ENCODE peak calls at places on chromosomes 11 and 22, in ten cellular contexts. Y, A, E, D, N, J, M, W, R and B are unnamed samples.
A peak's percentile ranks its signal among the peaks of the same experiment; 100 is the strongest.

GRCh38 chr11:62854825-62855570 is 15.6 kb upstream of the WDR74 start:
- DNase-seq in Y (no peak), E (no peak), J (no peak), W (no peak), D (peak; percentile 40), M (no peak), A (no peak), R (peak; percentile 47), N (no peak), B (no peak)

GRCh38 chr11:86087281-86087680 is 18.4 kb upstream of the PICALM start:
- DNase-seq in Y (no peak), D (no peak), J (no peak), E (no peak), A (no peak), N (no peak), W (no peak), R (no peak), M (no peak), B (no peak)

GRCh38 chr11:130000552-130001176 is 2.0 kb downstream of the PRDM10 start:
- DNase-seq in D (no peak), R (no peak), W (no peak), M (no peak), Y (no peak), A (no peak), J (no peak), E (no peak), N (no peak), B (no peak)

GRCh38 chr11:62540804-62541671 is 5.6 kb downstream of the AHNAK start:
- DNase-seq in J (no peak), D (peak; percentile 35), R (peak; percentile 87), E (no peak), Y (no peak), N (peak; percentile 4), W (peak; percentile 48), M (no peak), A (no peak), B (no peak)

GRCh38 chr11:95304777-95305176 is 73.8 kb upstream of the SESN3 start:
- DNase-seq in Y (no peak), W (no peak), D (no peak), A (no peak), E (no peak), R (no peak), N (no peak), M (no peak), J (no peak), B (no peak)

GRCh38 chr22:36415415-36416168 is 27.8 kb upstream of the MYH9 start:
- DNase-seq in E (no peak), Y (no peak), N (no peak), W (no peak), J (no peak), M (no peak), A (no peak), D (no peak), R (peak; percentile 29), B (no peak)

GRCh38 chr11:27183672-27184457 is 143.2 kb downstream of the BBOX1 start:
- DNase-seq in J (peak; percentile 73), A (no peak), E (peak; percentile 28), Y (peak; percentile 5), R (peak; percentile 67), M (peak; percentile 51), N (peak; percentile 72), D (peak; percentile 87), W (no peak), B (no peak)

GRCh38 chr11:117983163-117983475 is 3.1 kb upstream of the IL10RA start:
- DNase-seq in A (no peak), M (no peak), J (no peak), E (no peak), W (no peak), Y (no peak), D (no peak), R (no peak), N (no peak), B (no peak)

GRCh38 chr11:18731949-18732821 is 6.2 kb upstream of the IGSF22 start:
- DNase-seq in N (peak; percentile 38), W (peak; percentile 58), E (peak; percentile 51), A (no peak), Y (peak; percentile 58), J (no peak), R (peak; percentile 62), D (peak; percentile 68), M (peak; percentile 79), B (no peak)

GRCh38 chr22:44147821-44148574 is 32.7 kb upstream of the PARVG start:
- DNase-seq in R (no peak), W (no peak), E (no peak), Y (no peak), M (no peak), D (peak; percentile 86), A (no peak), N (peak; percentile 36), J (peak; percentile 96), B (peak; percentile 19)

GRCh38 chr11:65565624-65566453 is 4.4 kb upstream of the ZNRD2 start:
- DNase-seq in Y (no peak), M (no peak), D (no peak), W (no peak), J (no peak), R (no peak), E (no peak), A (no peak), N (peak; percentile 35), B (no peak)

GRCh38 chr11:71530602-71531001 is 3.5 kb downstream of the KRTAP5-7 start:
- DNase-seq in Y (no peak), E (no peak), D (no peak), J (no peak), M (no peak), N (no peak), R (peak; percentile 64), W (no peak), A (no peak), B (no peak)

GRCh38 chr11:71428861-71429435 is 19.2 kb downstream of the DHCR7 start:
- DNase-seq in D (no peak), W (peak; percentile 64), A (no peak), Y (no peak), N (no peak), M (no peak), R (no peak), E (no peak), J (no peak), B (no peak)

GRCh38 chr11:109096266-109096665 is 325.7 kb upstream of the C11orf87 start:
- DNase-seq in R (no peak), M (no peak), Y (no peak), E (no peak), A (no peak), D (no peak), N (no peak), J (no peak), W (no peak), B (no peak)

GRCh38 chr11:64437426-64437825 is 78.5 kb downstream of the RPS6KA4 start:
- DNase-seq in W (no peak), M (no peak), E (no peak), R (no peak), J (no peak), Y (no peak), D (no peak), A (no peak), N (no peak), B (no peak)

GRCh38 chr11:2778630-2779498 is 79.1 kb upstream of the KCNQ1OT1 start:
- DNase-seq in M (peak; percentile 20), Y (no peak), D (peak; percentile 26), N (peak; percentile 63), W (peak; percentile 67), R (peak; percentile 80), J (no peak), E (peak; percentile 45), A (peak; percentile 21), B (peak; percentile 86)
- TF ChIP-seq CTCF in M (no peak), Y (no peak), D (no peak), N (no peak), W (peak; percentile 21), R (no peak), J (no peak), E (peak; percentile 41), A (no peak), B (peak; percentile 48)

GRCh38 chr22:29609139-29609538 is 5.7 kb downstream of the NF2 start:
- DNase-seq in N (no peak), M (no peak), W (no peak), E (no peak), D (peak; percentile 40), R (no peak), J (no peak), A (no peak), Y (no peak), B (no peak)
- TF ChIP-seq CTCF in N (peak; percentile 30), M (peak; percentile 36), W (no peak), E (no peak), D (peak; percentile 64), R (no peak), J (peak; percentile 48), A (peak; percentile 33), Y (no peak), B (peak; percentile 59)

DNA sequence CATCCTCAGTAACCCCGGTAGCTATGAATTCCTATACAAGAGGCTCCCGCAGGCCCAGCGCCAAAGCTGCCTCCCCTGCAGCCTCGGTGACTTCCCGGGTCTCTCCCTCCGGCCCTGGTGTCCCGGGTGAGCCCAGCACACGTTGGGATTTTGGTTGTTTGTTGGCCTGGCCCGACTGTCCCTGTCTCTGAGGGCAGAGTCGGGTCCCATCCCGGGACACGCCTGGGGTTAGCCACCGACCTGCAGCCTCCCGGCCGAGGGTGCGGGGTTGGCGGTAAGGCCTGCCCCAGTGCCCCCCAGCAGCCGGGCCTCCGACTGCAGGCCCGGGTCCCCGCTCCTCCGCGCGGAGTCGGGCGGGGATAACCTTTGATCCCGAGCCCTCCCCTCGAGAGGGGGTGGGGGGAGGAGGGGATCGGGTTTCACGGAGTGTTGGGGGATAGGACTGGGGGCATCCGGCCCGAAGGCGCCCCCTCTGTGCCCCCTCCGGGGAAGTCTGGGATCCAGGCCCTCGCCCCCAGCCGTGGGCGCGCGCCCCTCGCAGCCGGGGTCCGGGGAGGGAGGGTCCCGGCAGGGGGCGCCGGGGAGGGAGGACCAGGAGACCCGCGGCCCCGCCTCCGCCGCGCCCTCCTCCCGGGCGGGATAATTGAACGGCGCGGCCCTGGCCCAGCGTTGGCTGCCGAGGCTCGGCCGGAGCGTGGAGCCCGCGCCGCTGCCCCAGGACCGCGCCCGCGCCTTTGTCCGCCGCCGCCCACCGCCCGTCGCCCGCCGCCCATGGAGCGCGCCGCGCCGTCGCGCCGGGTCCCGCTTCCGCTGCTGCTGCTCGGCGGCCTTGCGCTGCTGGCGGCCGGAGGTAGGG is at the start of gene FBLN1:
- DNase-seq in M (peak; percentile 70), D (no peak), A (no peak), R (no peak), Y (no peak), W (peak; percentile 67), E (no peak), J (no peak), N (no peak), B (no peak)
- TF ChIP-seq CTCF in M (peak; percentile 44), D (no peak), A (peak; percentile 22), R (no peak), Y (no peak), W (no peak), E (no peak), J (peak; percentile 6), N (peak; percentile 21), B (no peak)

DNA sequence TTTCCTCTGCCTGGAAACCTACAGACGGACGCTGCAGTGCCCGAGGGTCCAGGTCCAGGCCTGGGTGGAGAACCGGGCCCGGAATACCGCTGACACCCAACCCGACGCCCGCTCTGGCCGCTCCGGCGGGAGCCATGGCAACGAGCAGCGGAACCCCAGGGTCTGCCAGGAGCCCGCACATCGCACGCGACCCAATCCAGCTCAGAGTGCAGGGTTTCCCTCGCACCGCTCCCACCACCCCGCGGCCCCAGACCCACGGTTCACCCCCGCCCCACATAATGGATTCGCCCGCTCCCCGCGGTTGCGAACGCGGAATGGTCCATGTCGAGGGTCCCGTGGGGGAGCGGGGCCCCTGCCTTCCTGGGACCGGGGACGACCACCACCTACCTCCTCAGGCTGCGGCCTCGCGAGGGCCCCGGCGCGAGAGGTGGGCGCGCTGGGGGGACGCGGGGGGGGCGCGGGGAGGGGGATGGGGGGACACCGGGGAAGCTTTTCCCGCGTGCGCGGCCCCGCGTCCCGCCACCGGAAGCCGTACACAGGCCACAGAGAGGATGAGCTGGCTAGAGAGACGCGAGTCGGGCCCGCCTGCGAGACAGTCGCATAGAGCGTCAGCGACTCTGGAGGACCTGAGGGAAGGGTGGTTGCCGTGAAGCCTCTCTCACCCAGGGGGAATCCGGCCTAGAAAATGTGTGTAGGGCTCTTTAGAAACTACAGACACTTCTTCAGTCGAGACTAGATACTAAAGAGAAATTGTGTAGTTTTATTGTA is at the start of gene SSRP1:
- DNase-seq in M (peak; percentile 66), R (peak; percentile 94), J (peak; percentile 51), A (no peak), D (peak; percentile 86), Y (peak; percentile 76), W (peak; percentile 90), E (peak; percentile 62), N (peak; percentile 83), B (no peak)
- TF ChIP-seq CTCF in M (no peak), R (no peak), J (no peak), A (no peak), D (no peak), Y (no peak), W (no peak), E (no peak), N (no peak), B (no peak)